ENCODE peak calls at places on chromosomes 6 and 20, in eight cellular contexts. N is lower lobe of right lung; P is endothelial cell of umbilical vein; I is A673; E is CD8-positive, alpha-beta T cell; K is naive thymus-derived CD4-positive, alpha-beta T cell; V is mammary epithelial cell; Y is colonic mucosa. Q is an unnamed sample. For H3K4me1, the result is how much of the 10 kb centered on the place peaks cover.

GRCh38 chr6:105196076-105196475 is 16.3 kb upstream of the POPDC3 start:
- DNase-seq in N (no peak), P (no peak), I (no peak), E (no peak), K (no peak), V (peak), Y (no peak), Q (no peak)

GRCh38 chr6:119337252-119337651 is 12.3 kb downstream of the MAN1A1 start:
- DNase-seq in N (no peak), P (no peak), I (no peak), E (no peak), K (no peak), V (no peak), Y (no peak), Q (no peak)

GRCh38 chr6:145538996-145539395 is 196.3 kb downstream of the EPM2A start:
- DNase-seq in N (no peak), P (no peak), I (no peak), E (no peak), K (no peak), V (no peak), Y (no peak), Q (no peak)

GRCh38 chr6:1001655-1002349 is 308.9 kb upstream of the EXOC2 start:
- DNase-seq in N (no peak), P (no peak), I (no peak), E (no peak), K (no peak), V (no peak), Y (no peak), Q (no peak)

GRCh38 chr6:91271807-91272206 is 684.9 kb upstream of the MAP3K7 start:
- DNase-seq in N (no peak), P (no peak), I (no peak), E (no peak), K (no peak), V (no peak), Y (no peak), Q (no peak)

GRCh38 chr6:8335371-8335770 is 100.0 kb downstream of the SLC35B3 start:
- DNase-seq in N (no peak), P (no peak), I (no peak), E (no peak), K (no peak), V (peak), Y (no peak), Q (no peak)

GRCh38 chr6:90421656-90422055 is 125.0 kb upstream of the BACH2 start:
- DNase-seq in N (no peak), P (no peak), I (no peak), E (no peak), K (no peak), V (no peak), Y (no peak), Q (no peak)

GRCh38 chr6:161443868-161444267 is 170.0 kb upstream of the AGPAT4 start:
- DNase-seq in N (no peak), P (no peak), I (peak), E (no peak), K (no peak), V (no peak), Y (no peak), Q (no peak)

GRCh38 chr6:168326294-168327261 is 7.0 kb upstream of the DACT2 start:
- DNase-seq in N (no peak), P (peak), I (no peak), E (no peak), K (no peak), V (no peak), Y (no peak), Q (no peak)

GRCh38 chr6:145350928-145351327 is 384.4 kb downstream of the EPM2A start:
- DNase-seq in N (no peak), P (no peak), I (no peak), E (no peak), K (no peak), V (no peak), Y (no peak), Q (no peak)

GRCh38 chr20:50153153-50153499 is 397 bp downstream of the PEDS1 start:
- DNase-seq in N (no peak), P (no peak), I (no peak), E (peak), K (no peak), V (no peak), Y (peak), Q (no peak)

GRCh38 chr20:33437141-33437911 is 6.2 kb downstream of the SNTA1 start:
- DNase-seq in N (no peak), P (no peak), I (peak), E (no peak), K (no peak), V (no peak), Y (no peak), Q (no peak)

GRCh38 chr6:41371461-41371991 is 36.1 kb downstream of the NCR2 start:
- DNase-seq in N (no peak), P (peak), I (peak), E (no peak), K (no peak), V (no peak), Y (peak), Q (peak)

GRCh38 chr6:26553739-26554668 is 15.8 kb downstream of the HMGN4 start:
- DNase-seq in N (peak), P (peak), I (peak), E (peak), K (peak), V (peak), Y (peak), Q (no peak)

GRCh38 chr20:52242237-52243230 is 51.0 kb upstream of the ZFP64 start:
- DNase-seq in N (no peak), P (peak), I (peak), E (no peak), K (no peak), V (no peak), Y (no peak), Q (no peak)

GRCh38 chr20:50052952-50053789 is 59.8 kb downstream of the UBE2V1 start:
- DNase-seq in N (no peak), P (no peak), I (no peak), E (no peak), K (no peak), V (no peak), Y (no peak), Q (no peak)

GRCh38 chr6:141491684-141492083 is 641.0 kb upstream of the GJE1 start:
- DNase-seq in N (no peak), P (no peak), I (no peak), E (no peak), K (no peak), V (no peak), Y (no peak), Q (no peak)

GRCh38 chr6:158865769-158866168 is 46.6 kb upstream of the EZR start:
- DNase-seq in N (no peak), P (no peak), I (no peak), E (no peak), K (no peak), V (no peak), Y (no peak), Q (no peak)

GRCh38 chr6:169095153-169095552 is 158.5 kb downstream of the THBS2 start:
- DNase-seq in N (no peak), P (no peak), I (no peak), E (no peak), K (no peak), V (no peak), Y (no peak), Q (no peak)

GRCh38 chr20:32574296-32575226 is 10.6 kb downstream of the NOL4L start:
- DNase-seq in N (no peak), P (peak), I (peak), E (no peak), K (no peak), V (peak), Y (no peak), Q (no peak)

GRCh38 chr6:75351570-75351969 is 67.0 kb upstream of the TMEM30A start:
- DNase-seq in N (no peak), P (no peak), I (no peak), E (no peak), K (no peak), V (no peak), Y (no peak), Q (no peak)

GRCh38 chr6:85641522-85641915 is 1.2 kb downstream of the SYNCRIP start:
- DNase-seq in N (no peak), P (peak), I (peak), E (no peak), K (no peak), V (peak), Y (no peak), Q (no peak)

GRCh38 chr6:105591053-105591452 is 188.2 kb upstream of the PREP start:
- DNase-seq in N (no peak), P (no peak), I (no peak), E (no peak), K (no peak), V (peak), Y (no peak), Q (no peak)

GRCh38 chr6:135258970-135259369 is 77.9 kb downstream of the MYB start:
- DNase-seq in N (no peak), P (no peak), I (no peak), E (no peak), K (no peak), V (no peak), Y (no peak), Q (no peak)

GRCh38 chr20:44552568-44552949 is 29.8 kb upstream of the PKIG start:
- DNase-seq in N (no peak), P (no peak), I (no peak), E (no peak), K (no peak), V (no peak), Y (peak), Q (no peak)

GRCh38 chr6:5583528-5583927 is 322.2 kb downstream of the FARS2 start:
- DNase-seq in N (no peak), P (no peak), I (no peak), E (no peak), K (no peak), V (no peak), Y (no peak), Q (no peak)

GRCh38 chr20:25296094-25297093 is 48.5 kb downstream of the PYGB start:
- DNase-seq in N (no peak), P (no peak), I (peak), E (no peak), K (no peak), V (no peak), Y (no peak), Q (no peak)

DNA sequence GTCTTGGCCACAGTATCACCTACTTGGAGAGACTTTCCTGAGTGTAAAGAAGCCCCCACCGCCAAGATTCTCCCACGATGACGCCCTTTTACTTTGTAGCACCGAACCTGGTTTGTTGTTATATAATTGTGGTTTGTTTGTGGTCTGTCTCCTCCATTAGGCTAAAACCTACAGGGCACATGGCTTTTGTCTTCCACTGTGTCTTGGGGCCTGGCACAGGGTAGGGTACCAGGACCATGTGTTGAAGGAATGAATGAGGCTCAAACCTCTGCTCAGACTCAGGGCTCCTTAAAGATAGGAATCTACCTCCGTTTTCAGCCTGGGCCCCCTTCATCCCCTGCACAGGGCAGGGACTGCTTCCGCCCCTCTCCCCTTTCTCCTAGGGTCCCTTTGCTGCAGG is 59.4 kb upstream of the CCDC167 start:
- DNase-seq in N (no peak), P (no peak), I (no peak), E (no peak), K (no peak), V (no peak), Y (no peak), Q (no peak)
- H3K4me1 ChIP-seq in N (under half), P (under half), I (under half), E (under half), K (under half), V (under half), Y (under half), Q (under half)

GRCh38 chr6:137214931-137215330 is 4.3 kb downstream of the IFNGR1 start:
- DNase-seq in N (no peak), P (no peak), I (no peak), E (no peak), K (no peak), V (peak), Y (no peak), Q (no peak)
- H3K4me1 ChIP-seq in N (half or more), P (under half), I (under half), E (under half), K (under half), V (half or more), Y (under half), Q (under half)

DNA sequence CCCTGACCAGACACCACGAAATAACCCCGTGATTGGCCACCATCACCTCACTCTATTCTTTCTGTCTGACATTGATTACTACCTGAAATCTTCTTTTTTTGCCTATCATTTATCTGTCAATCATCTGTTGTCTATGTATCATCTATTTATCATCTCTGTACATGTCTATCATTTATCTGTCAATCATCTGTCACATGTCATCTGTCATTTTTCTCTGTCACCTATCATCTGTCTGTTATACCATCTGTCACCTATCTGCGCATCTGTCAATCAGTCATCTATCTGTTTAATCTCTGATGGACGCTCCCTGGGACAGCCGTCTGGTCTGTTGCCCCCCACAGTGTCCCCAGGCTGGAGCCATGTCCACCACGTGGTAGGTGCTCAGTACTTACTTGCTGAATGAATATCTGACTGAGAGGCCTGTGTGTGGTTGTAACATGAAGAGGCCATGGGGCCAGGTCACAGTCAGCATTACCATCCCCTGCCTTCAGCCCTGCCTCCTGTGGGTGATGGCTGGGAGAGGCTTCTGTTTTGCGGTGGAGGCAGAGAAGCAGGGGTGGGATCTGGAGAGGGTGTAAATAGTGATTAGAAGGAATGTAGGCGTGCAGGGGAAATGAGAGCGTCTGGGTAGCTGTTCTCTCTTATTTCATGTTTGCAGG is 302.7 kb downstream of the QKI start:
- DNase-seq in N (no peak), P (no peak), I (no peak), E (no peak), K (no peak), V (no peak), Y (no peak), Q (no peak)
- H3K4me1 ChIP-seq in N (under half), P (under half), I (under half), E (under half), K (under half), V (under half), Y (under half), Q (under half)

DNA sequence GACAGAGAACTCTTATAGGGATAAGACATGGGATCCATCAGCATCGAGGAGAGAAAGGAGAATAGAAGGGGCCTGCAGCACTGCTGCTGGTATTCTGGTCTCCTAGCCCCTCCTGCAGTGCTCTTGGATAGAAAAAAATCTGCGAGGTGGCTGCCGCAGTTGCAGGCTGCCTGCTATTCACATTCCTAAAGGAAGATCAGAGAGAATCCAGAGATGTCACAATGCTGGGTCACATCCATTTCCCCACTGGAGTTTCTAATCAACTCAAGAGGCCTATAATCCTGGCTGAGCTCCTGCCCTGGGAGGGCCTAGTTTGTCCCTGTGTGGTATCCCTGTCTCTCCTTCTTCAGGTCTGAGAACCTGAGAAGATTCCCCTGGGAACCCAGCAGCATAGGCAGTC is 357.8 kb downstream of the MAFB start:
- DNase-seq in N (no peak), P (no peak), I (no peak), E (no peak), K (no peak), V (no peak), Y (no peak), Q (no peak)
- H3K4me1 ChIP-seq in N (under half), P (under half), I (under half), E (under half), K (under half), V (under half), Y (under half), Q (under half)

GRCh38 chr6:132752255-132752654 is 5.4 kb downstream of the VNN2 start:
- DNase-seq in N (no peak), P (no peak), I (no peak), E (no peak), K (no peak), V (peak), Y (no peak), Q (no peak)

GRCh38 chr6:132749111-132749510 is 8.6 kb downstream of the VNN2 start:
- DNase-seq in N (no peak), P (no peak), I (no peak), E (no peak), K (no peak), V (no peak), Y (no peak), Q (no peak)

GRCh38 chr6:132751828-132752227 is 5.9 kb downstream of the VNN2 start:
- DNase-seq in N (no peak), P (no peak), I (no peak), E (no peak), K (no peak), V (no peak), Y (no peak), Q (no peak)

GRCh38 chr6:132751306-132751705 is 6.4 kb downstream of the VNN2 start:
- DNase-seq in N (no peak), P (no peak), I (no peak), E (no peak), K (no peak), V (no peak), Y (no peak), Q (no peak)

DNA sequence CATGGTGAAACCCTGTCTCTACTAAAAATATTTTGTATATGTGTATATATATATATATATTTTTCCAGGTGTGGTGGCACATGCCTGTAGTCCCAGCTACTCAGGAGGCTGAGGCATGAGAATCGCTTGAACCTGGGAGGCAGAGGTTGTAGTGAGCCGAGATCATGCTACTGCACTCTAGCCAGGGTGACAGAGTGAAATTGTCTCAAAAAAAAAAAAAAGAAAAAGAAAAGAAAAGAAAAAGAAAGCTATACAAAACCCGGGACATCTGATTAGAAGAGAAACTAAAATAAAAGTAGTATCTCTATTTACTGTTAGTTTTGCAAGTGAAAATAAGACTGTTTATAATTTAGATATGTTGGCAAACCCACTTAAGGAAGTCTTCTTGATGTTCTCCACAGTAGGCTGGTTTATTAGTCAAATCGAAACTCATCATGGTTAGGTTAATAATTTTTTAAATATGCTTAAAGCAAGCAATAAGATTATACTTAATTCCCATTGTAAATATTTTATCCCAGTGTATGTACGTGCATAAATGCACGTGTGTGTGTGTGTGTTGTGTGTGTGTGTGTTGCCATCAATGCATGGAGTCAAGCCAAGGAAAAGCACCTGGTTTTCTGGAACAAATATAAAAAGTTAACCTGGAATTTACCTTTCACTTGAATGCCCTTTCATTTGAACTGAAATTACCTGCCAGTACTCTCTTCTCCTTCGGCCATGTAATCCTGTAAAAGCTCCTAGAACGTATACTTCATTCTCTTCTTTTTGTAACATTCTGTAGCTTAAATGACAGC is 7.1 kb downstream of the VNN2 start:
- DNase-seq in N (no peak), P (no peak), I (no peak), E (no peak), K (no peak), V (no peak), Y (no peak), Q (no peak)
- H3K4me1 ChIP-seq in N (under half), P (under half), I (under half), E (under half), K (under half), V (under half), Y (under half), Q (under half)

GRCh38 chr6:35493307-35493983 is 3.4 kb downstream of the TEAD3 start:
- DNase-seq in N (no peak), P (no peak), I (no peak), E (no peak), K (no peak), V (no peak), Y (no peak), Q (no peak)
- H3K4me1 ChIP-seq in N (half or more), P (under half), I (half or more), E (under half), K (under half), V (half or more), Y (under half), Q (under half)

GRCh38 chr20:539848-540247 is 3.7 kb downstream of the CSNK2A1 start:
- DNase-seq in N (no peak), P (peak), I (no peak), E (no peak), K (no peak), V (peak), Y (peak), Q (no peak)
- H3K4me1 ChIP-seq in N (half or more), P (under half), I (under half), E (half or more), K (under half), V (under half), Y (under half), Q (under half)

GRCh38 chr6:137878070-137878809 is 11.2 kb downstream of the TNFAIP3 start:
- DNase-seq in N (no peak), P (no peak), I (no peak), E (no peak), K (no peak), V (no peak), Y (no peak), Q (no peak)

GRCh38 chr6:137878810-137879285 is 11.8 kb downstream of the TNFAIP3 start:
- DNase-seq in N (peak), P (no peak), I (no peak), E (no peak), K (peak), V (no peak), Y (no peak), Q (peak)

GRCh38 chr6:137879885-137880430 is 12.9 kb downstream of the TNFAIP3 start:
- DNase-seq in N (no peak), P (no peak), I (no peak), E (no peak), K (no peak), V (no peak), Y (no peak), Q (no peak)

GRCh38 chr6:137880633-137881521 is 13.8 kb downstream of the TNFAIP3 start:
- DNase-seq in N (no peak), P (no peak), I (no peak), E (no peak), K (peak), V (peak), Y (no peak), Q (no peak)

GRCh38 chr6:137879301-137879700 is 12.2 kb downstream of the TNFAIP3 start:
- DNase-seq in N (no peak), P (no peak), I (no peak), E (no peak), K (no peak), V (no peak), Y (no peak), Q (no peak)
- H3K4me1 ChIP-seq in N (under half), P (under half), I (under half), E (under half), K (under half), V (under half), Y (under half), Q (under half)

GRCh38 chr6:56799966-56800365 is 154.9 kb upstream of the BEND6 start:
- DNase-seq in N (no peak), P (no peak), I (no peak), E (no peak), K (no peak), V (no peak), Y (no peak), Q (no peak)

GRCh38 chr6:56806368-56806767 is 148.5 kb upstream of the BEND6 start:
- DNase-seq in N (no peak), P (no peak), I (no peak), E (no peak), K (no peak), V (no peak), Y (no peak), Q (no peak)

GRCh38 chr6:56803594-56803993 is 151.3 kb upstream of the BEND6 start:
- DNase-seq in N (no peak), P (no peak), I (peak), E (no peak), K (no peak), V (no peak), Y (no peak), Q (no peak)

GRCh38 chr6:56804996-56805395 is 149.9 kb upstream of the BEND6 start:
- DNase-seq in N (no peak), P (peak), I (peak), E (no peak), K (no peak), V (peak), Y (no peak), Q (no peak)

GRCh38 chr6:56802570-56802969 is 152.3 kb upstream of the BEND6 start:
- DNase-seq in N (no peak), P (peak), I (peak), E (no peak), K (no peak), V (peak), Y (peak), Q (no peak)
- H3K4me1 ChIP-seq in N (under half), P (under half), I (under half), E (under half), K (under half), V (under half), Y (under half), Q (under half)

Q was measured in breast epithelium.